ENCODE peak calls at places on chromosomes 11 and 22, in eight cellular contexts. C is CD4-positive, alpha-beta memory T cell; H is neuronal stem cell; X is psoas muscle; V is CD8-positive, alpha-beta memory T cell; A is IMR-90; E is effector memory CD4-positive, alpha-beta T cell; F is stomach. O is an unnamed sample.

GRCh38 chr11:8684600-8685290 is 2.2 kb downstream of the RPL27A start:
- DNase-seq in C (no peak), V (no peak), H (no peak), F (no peak), E (no peak), A (no peak), X (no peak), O (no peak)

GRCh38 chr22:38262051-38262795 is 10.6 kb downstream of the TMEM184B start:
- DNase-seq in A (no peak), F (peak; percentile 71), X (peak; percentile 79), E (peak; percentile 9), C (peak; percentile 39), V (peak; percentile 29), H (no peak), O (no peak)

GRCh38 chr22:40436460-40437431 is 66.4 kb downstream of the SGSM3 start:
- DNase-seq in C (peak; percentile 63), H (peak; percentile 50), F (no peak), A (peak; percentile 74), E (no peak), V (no peak), X (no peak), O (peak; percentile 31)

GRCh38 chr11:70725272-70725671 is 326.9 kb downstream of the CTTN start:
- DNase-seq in A (no peak), H (no peak), C (no peak), V (no peak), E (no peak), X (peak; percentile 19), F (no peak), O (no peak)

GRCh38 chr11:119739021-119739703 is 10.2 kb upstream of the NECTIN1 start:
- DNase-seq in F (no peak), E (no peak), X (no peak), V (no peak), A (no peak), H (no peak), C (no peak), O (no peak)

GRCh38 chr11:120606116-120607010 is 94.8 kb downstream of the GRIK4 start:
- DNase-seq in H (no peak), X (peak; percentile 11), V (no peak), F (no peak), C (no peak), A (no peak), E (no peak), O (no peak)

GRCh38 chr11:119421351-119421750 is 1.6 kb downstream of the THY1 start:
- DNase-seq in F (no peak), A (peak; percentile 62), V (no peak), E (no peak), X (no peak), H (no peak), C (no peak), O (no peak)

GRCh38 chr11:65314501-65315203 is at the start of gene CDC42EP2:
- DNase-seq in V (peak; percentile 73), A (peak; percentile 80), E (peak; percentile 64), H (peak; percentile 85), C (peak; percentile 51), X (peak; percentile 94), F (peak; percentile 91), O (no peak)

GRCh38 chr22:24525416-24526037 is 29.4 kb downstream of the GUCD1 start:
- DNase-seq in A (peak; percentile 65), X (peak; percentile 86), H (peak; percentile 59), C (peak; percentile 73), E (peak; percentile 58), F (peak; percentile 78), V (peak; percentile 63), O (no peak)

GRCh38 chr11:117075186-117075585 is 23.0 kb downstream of the SIK3 start:
- DNase-seq in V (no peak), E (no peak), F (no peak), A (no peak), C (no peak), H (no peak), X (no peak), O (no peak)

GRCh38 chr11:126363706-126364245 is 8.3 kb downstream of the ST3GAL4 start:
- DNase-seq in C (no peak), X (no peak), V (no peak), H (no peak), E (no peak), A (no peak), F (no peak), O (no peak)

GRCh38 chr11:118068206-118068944 is 8.5 kb upstream of the TMPRSS4 start:
- DNase-seq in V (no peak), A (no peak), E (no peak), C (no peak), H (no peak), F (no peak), X (peak; percentile 26), O (no peak)

GRCh38 chr11:4464216-4465159 is 15.4 kb downstream of the OR52K2 start:
- DNase-seq in F (no peak), E (no peak), X (no peak), C (no peak), H (no peak), V (no peak), A (peak; percentile 7), O (no peak)

GRCh38 chr22:30947821-30948454 is 20.6 kb downstream of the MORC2 start:
- DNase-seq in H (peak; percentile 18), X (no peak), E (no peak), C (peak; percentile 41), A (peak; percentile 70), F (no peak), V (no peak), O (no peak)

GRCh38 chr22:39130892-39131855 is 21.3 kb downstream of the CBX7 start:
- DNase-seq in E (no peak), V (no peak), F (no peak), C (no peak), H (peak; percentile 82), A (peak; percentile 42), X (no peak), O (no peak)

GRCh38 chr11:102464037-102464436 is 11.5 kb upstream of the TMEM123 start:
- DNase-seq in E (no peak), C (no peak), F (no peak), H (no peak), X (no peak), V (no peak), A (no peak), O (no peak)

GRCh38 chr11:69007978-69008381 is 5.1 kb downstream of the MRGPRF start:
- DNase-seq in V (no peak), E (no peak), A (peak; percentile 71), X (peak; percentile 36), C (no peak), F (no peak), H (no peak), O (no peak)

GRCh38 chr11:2740275-2740940 is 40.6 kb upstream of the KCNQ1OT1 start:
- DNase-seq in E (no peak), A (no peak), C (no peak), H (no peak), X (peak; percentile 15), F (no peak), V (no peak), O (no peak)
- H3K4me1 ChIP-seq in E (no peaks in the 10 kb centered on the region), A (peaks cover 19% of the 10 kb centered on the region), C (no peaks in the 10 kb centered on the region), H (no peaks in the 10 kb centered on the region), X (no peaks in the 10 kb centered on the region), F (peaks cover 40% of the 10 kb centered on the region), V (no peaks in the 10 kb centered on the region), O (no peaks in the 10 kb centered on the region)

GRCh38 chr22:42366815-42367581 is 65.2 kb downstream of the NFAM1 start:
- DNase-seq in X (no peak), H (no peak), C (no peak), F (peak; percentile 83), A (no peak), E (no peak), V (no peak), O (no peak)

GRCh38 chr22:42365337-42365865 is 66.8 kb downstream of the NFAM1 start:
- DNase-seq in H (no peak), V (no peak), X (no peak), F (no peak), E (no peak), C (no peak), A (no peak), O (no peak)

GRCh38 chr22:42365942-42366660 is 66.1 kb downstream of the NFAM1 start:
- DNase-seq in H (no peak), A (no peak), F (no peak), E (no peak), V (no peak), X (no peak), C (no peak), O (no peak)

GRCh38 chr22:42363851-42364250 is 68.4 kb downstream of the NFAM1 start:
- DNase-seq in A (no peak), H (no peak), X (no peak), C (no peak), E (no peak), F (no peak), V (no peak), O (no peak)

GRCh38 chr22:42364641-42365336 is 67.4 kb downstream of the NFAM1 start:
- DNase-seq in X (no peak), E (no peak), H (no peak), F (no peak), C (no peak), V (no peak), A (peak; percentile 29), O (no peak)
- H3K27me3 ChIP-seq in X (peaks cover 43% of the 10 kb centered on the region), E (peaks cover 7% of the 10 kb centered on the region), H (peaks cover 27% of the 10 kb centered on the region), F (no peaks in the 10 kb centered on the region), C (peaks cover 11% of the 10 kb centered on the region), V (peaks cover 15% of the 10 kb centered on the region), A (peaks cover 67% of the 10 kb centered on the region), O (no peaks in the 10 kb centered on the region)

DNA sequence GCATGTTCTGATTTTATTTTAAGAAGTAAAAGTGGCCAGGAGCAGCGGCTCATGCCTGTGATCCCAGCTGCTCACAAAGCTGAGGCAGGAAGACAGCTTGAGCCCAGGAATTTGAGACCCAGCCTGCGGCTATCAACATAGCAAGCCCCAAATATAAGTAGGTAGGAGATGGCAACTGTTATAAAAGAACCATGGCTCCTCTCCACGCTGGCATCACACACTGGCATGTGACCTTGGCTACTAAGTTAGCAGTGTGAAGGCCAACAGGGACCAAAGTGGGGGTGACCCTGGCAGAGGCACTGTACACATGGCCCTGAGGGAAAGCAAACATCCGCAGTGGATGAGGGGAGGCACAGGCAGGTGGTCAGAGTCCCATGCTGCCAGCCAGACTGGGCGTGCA is 33.0 kb downstream of the TPST2 start:
- DNase-seq in V (no peak), H (no peak), C (no peak), E (no peak), X (peak; percentile 59), A (no peak), F (no peak), O (no peak)
- H3K4me1 ChIP-seq in V (no peaks in the 10 kb centered on the region), H (peaks cover 24% of the 10 kb centered on the region), C (no peaks in the 10 kb centered on the region), E (no peaks in the 10 kb centered on the region), X (peaks cover 66% of the 10 kb centered on the region), A (peaks cover 14% of the 10 kb centered on the region), F (peaks cover 9% of the 10 kb centered on the region), O (peaks cover 11% of the 10 kb centered on the region)

GRCh38 chr11:128686045-128686741 is 7.7 kb upstream of the FLI1 start:
- DNase-seq in A (no peak), H (no peak), E (no peak), V (no peak), X (no peak), F (no peak), C (no peak), O (no peak)

GRCh38 chr11:128687321-128687720 is 6.6 kb upstream of the FLI1 start:
- DNase-seq in F (no peak), H (no peak), C (no peak), A (no peak), E (no peak), V (no peak), X (no peak), O (no peak)

GRCh38 chr11:128686745-128687177 is 7.1 kb upstream of the FLI1 start:
- DNase-seq in H (no peak), C (peak; percentile 57), X (peak; percentile 73), F (peak; percentile 52), E (peak; percentile 30), A (peak; percentile 50), V (peak; percentile 37), O (no peak)

GRCh38 chr11:128685383-128686044 is 8.4 kb upstream of the FLI1 start:
- DNase-seq in H (no peak), E (no peak), A (no peak), X (no peak), V (no peak), C (no peak), F (no peak), O (no peak)

GRCh38 chr11:128684582-128685382 is 9.1 kb upstream of the FLI1 start:
- DNase-seq in H (no peak), A (no peak), X (no peak), V (no peak), F (no peak), E (no peak), C (no peak), O (no peak)
- H3K27me3 ChIP-seq in H (peaks cover 76% of the 10 kb centered on the region), A (peaks cover 93% of the 10 kb centered on the region), X (peaks cover 58% of the 10 kb centered on the region), V (peaks cover 20% of the 10 kb centered on the region), F (peaks cover 5% of the 10 kb centered on the region), E (peaks cover 12% of the 10 kb centered on the region), C (peaks cover 16% of the 10 kb centered on the region), O (peaks cover 71% of the 10 kb centered on the region)